ENCODE peak calls at places on chromosomes 13 and 19, in five cellular contexts. F is iris pigment epithelial cell; C is T-helper 1 cell; Z is activated naive CD4-positive, alpha-beta T cell treated with anti-CD3 and anti-CD28 coated beads for 36 hours; P is SK-N-SH. N is an unnamed sample.

GRCh38 chr13:73658639-73659038 is 475.6 kb downstream of the KLF12 start:
- DNase-seq in F (no peak), C (no peak), Z (no peak), P (no peak), N (no peak)

GRCh38 chr13:75359266-75359665 is 122.7 kb downstream of the TBC1D4 start:
- DNase-seq in F (peak; percentile 94), C (no peak), Z (no peak), P (no peak), N (no peak)

GRCh38 chr13:55937180-55937579 is 1203.5 kb upstream of the PRR20A start:
- DNase-seq in F (no peak), C (no peak), Z (no peak), P (no peak), N (no peak)

GRCh38 chr13:100212904-100213538 is 124.1 kb downstream of the PCCA start:
- DNase-seq in F (no peak), C (no peak), Z (no peak), P (no peak), N (no peak)

GRCh38 chr13:26558074-26558805 is 757 bp downstream of the WASF3 start:
- DNase-seq in F (peak; percentile 12), C (no peak), Z (no peak), P (peak; percentile 73), N (no peak)

GRCh38 chr19:10093295-10094186 is 7.4 kb downstream of the SHFL start:
- DNase-seq in F (no peak), C (no peak), Z (no peak), P (no peak), N (no peak)

GRCh38 chr19:19493841-19494546 is 21.4 kb downstream of the TSSK6 start:
- DNase-seq in F (no peak), C (no peak), Z (no peak), P (no peak), N (no peak)

GRCh38 chr13:103009061-103009840 is 57.0 kb downstream of the SLC10A2 start:
- DNase-seq in F (peak; percentile 60), C (no peak), Z (no peak), P (no peak), N (no peak)

GRCh38 chr13:34623331-34623730 is 318.7 kb upstream of the NBEA start:
- DNase-seq in F (no peak), C (no peak), Z (no peak), P (no peak), N (no peak)

GRCh38 chr13:107493271-107493670 is 722.1 kb downstream of the LIG4 start:
- DNase-seq in F (no peak), C (no peak), Z (no peak), P (no peak), N (no peak)

GRCh38 chr13:112842343-112842856 is 126.6 kb upstream of the MCF2L start:
- DNase-seq in F (peak; percentile 6), C (no peak), Z (no peak), P (no peak), N (no peak)

GRCh38 chr13:111210082-111210481 is 95.0 kb downstream of the ARHGEF7 start:
- DNase-seq in F (no peak), C (no peak), Z (no peak), P (no peak), N (no peak)

GRCh38 chr19:11234486-11235075 is 4.8 kb upstream of the ANGPTL8 start:
- DNase-seq in F (no peak), C (no peak), Z (no peak), P (no peak), N (no peak)

GRCh38 chr19:7869453-7869909 is 4.7 kb downstream of the PRR36 start:
- DNase-seq in F (peak; percentile 35), C (peak; percentile 77), Z (peak; percentile 76), P (peak; percentile 84), N (peak; percentile 81)

GRCh38 chr13:48819889-48820288 is 155.8 kb upstream of the FNDC3A start:
- DNase-seq in F (no peak), C (no peak), Z (no peak), P (no peak), N (no peak)

GRCh38 chr19:37551123-37551993 is 43.2 kb downstream of the ZNF571 start:
- DNase-seq in F (peak; percentile 71), C (peak; percentile 59), Z (peak; percentile 58), P (peak; percentile 95), N (peak; percentile 43)

GRCh38 chr19:39154626-39155100 is 29.1 kb downstream of the PAK4 start:
- DNase-seq in F (no peak), C (no peak), Z (no peak), P (peak; percentile 75), N (no peak)

GRCh38 chr19:54462713-54463530 is 656 bp downstream of the LENG9 start:
- DNase-seq in F (peak; percentile 65), C (peak; percentile 65), Z (peak; percentile 67), P (peak; percentile 57), N (peak; percentile 59)

GRCh38 chr13:28434934-28435333 is 60.0 kb downstream of the FLT1 start:
- DNase-seq in F (no peak), C (no peak), Z (no peak), P (no peak), N (no peak)

GRCh38 chr19:18350490-18350889 is 10.1 kb downstream of the PGPEP1 start:
- DNase-seq in F (no peak), C (no peak), Z (no peak), P (no peak), N (no peak)

GRCh38 chr19:1624458-1624857 is 19.2 kb upstream of the UQCR11 start:
- DNase-seq in F (peak; percentile 49), C (peak; percentile 32), Z (peak; percentile 72), P (peak; percentile 88), N (peak; percentile 21)

GRCh38 chr19:16508546-16508945 is 12.4 kb downstream of the C19orf44 start:
- DNase-seq in F (no peak), C (no peak), Z (no peak), P (no peak), N (no peak)

GRCh38 chr19:42176990-42177685 is 40.3 kb downstream of the DEDD2 start:
- DNase-seq in F (peak; percentile 85), C (peak; percentile 75), Z (peak; percentile 83), P (peak; percentile 91), N (peak; percentile 64)

GRCh38 chr19:14003279-14004051 is 2.7 kb downstream of the RFX1 start:
- DNase-seq in F (no peak), C (no peak), Z (peak; percentile 52), P (no peak), N (no peak)